ENCODE peak calls at places on chromosomes 13 and 19, in five cellular contexts. T is upper lobe of right lung, K is GM20000, C is cardiac muscle cell, L is pancreas. X is an unnamed sample.

GRCh38 chr19:7460562-7460966 is 28.3 kb downstream of the PEX11G start:
- DNase-seq in K (no peak), C (no peak), L (no peak), T (no peak), X (no peak)

GRCh38 chr19:2170987-2171348 is 7.2 kb downstream of the DOT1L start:
- DNase-seq in C (no peak), K (no peak), L (no peak), T (no peak), X (no peak)

GRCh38 chr19:29561601-29562000 is 35.8 kb downstream of the VSTM2B start:
- DNase-seq in T (no peak), K (no peak), C (no peak), L (no peak), X (no peak)

GRCh38 chr19:12346896-12347295 is 13.5 kb upstream of the ZNF563 start:
- DNase-seq in T (no peak), L (no peak), K (no peak), C (no peak), X (no peak)

GRCh38 chr19:28878862-28879566 is 333.9 kb downstream of the UQCRFS1 start:
- DNase-seq in L (peak), T (peak), K (peak), C (peak), X (peak)

GRCh38 chr19:55451522-55452380 is 8.7 kb upstream of the SHISA7 start:
- DNase-seq in T (no peak), K (peak), C (no peak), L (no peak), X (no peak)

GRCh38 chr13:93058301-93058700 is 168.3 kb upstream of the GPC6 start:
- DNase-seq in L (no peak), K (no peak), T (no peak), C (no peak), X (no peak)

GRCh38 chr19:47037766-47038165 is 10.7 kb downstream of the TMEM160 start:
- DNase-seq in L (no peak), C (no peak), K (no peak), T (no peak), X (peak)

GRCh38 chr19:55206664-55207500 is 2.4 kb downstream of the PTPRH start:
- DNase-seq in L (peak), T (peak), K (peak), C (peak), X (peak)

GRCh38 chr19:4591296-4591695 is 31.8 kb upstream of the SEMA6B start:
- DNase-seq in C (no peak), T (no peak), L (no peak), K (no peak), X (no peak)

GRCh38 chr13:103000157-103000556 is 66.1 kb downstream of the SLC10A2 start:
- DNase-seq in C (no peak), K (no peak), T (no peak), L (no peak), X (no peak)

DNA sequence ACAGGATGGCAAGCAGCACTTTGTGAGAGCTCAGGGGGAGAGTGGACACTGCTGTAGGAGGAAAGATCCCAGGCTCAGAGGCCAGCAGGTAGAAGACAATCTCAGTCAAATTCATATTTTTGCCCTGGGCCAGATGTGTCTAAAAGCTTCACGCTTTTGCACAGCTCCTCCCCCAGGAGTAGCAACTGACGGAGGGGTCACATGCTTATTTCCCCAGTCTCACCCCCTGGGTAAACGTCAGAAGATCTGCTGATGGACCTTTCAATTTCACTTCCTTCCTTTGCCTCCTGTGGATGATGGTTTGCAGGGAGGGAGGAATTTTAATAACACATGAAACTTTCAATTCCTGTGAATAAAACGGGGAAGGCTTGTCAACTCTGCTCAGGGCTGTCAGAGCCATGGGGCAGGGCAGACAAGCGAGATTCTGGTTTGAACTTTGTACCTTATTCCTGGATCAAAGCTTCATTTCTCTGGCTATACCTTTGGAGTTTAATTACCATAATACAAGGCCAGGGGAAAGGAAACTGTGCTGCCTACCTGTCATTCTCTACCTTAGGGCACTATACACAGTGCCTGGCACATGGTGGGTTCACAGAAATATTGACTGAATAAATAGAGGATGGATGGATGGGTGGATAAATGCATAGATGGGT is 41.0 kb downstream of the POU4F1 start:
- DNase-seq in C (no peak), K (no peak), T (no peak), L (no peak), X (no peak)
- TF ChIP-seq CTCF in C (no peak), K (no peak), T (no peak), L (no peak), X (no peak)

GRCh38 chr19:38135150-38135998 is 88.6 kb downstream of the DPF1 start:
- DNase-seq in T (no peak), K (no peak), L (no peak), C (no peak), X (no peak)

GRCh38 chr19:38141108-38141507 is 82.9 kb downstream of the DPF1 start:
- DNase-seq in K (no peak), C (no peak), L (no peak), T (no peak), X (no peak)

GRCh38 chr19:38142176-38143035 is 81.6 kb downstream of the DPF1 start:
- DNase-seq in K (peak), T (no peak), L (peak), C (peak), X (peak)

GRCh38 chr19:38134538-38135149 is 89.4 kb downstream of the DPF1 start:
- DNase-seq in L (peak), T (no peak), K (peak), C (peak), X (peak)

DNA sequence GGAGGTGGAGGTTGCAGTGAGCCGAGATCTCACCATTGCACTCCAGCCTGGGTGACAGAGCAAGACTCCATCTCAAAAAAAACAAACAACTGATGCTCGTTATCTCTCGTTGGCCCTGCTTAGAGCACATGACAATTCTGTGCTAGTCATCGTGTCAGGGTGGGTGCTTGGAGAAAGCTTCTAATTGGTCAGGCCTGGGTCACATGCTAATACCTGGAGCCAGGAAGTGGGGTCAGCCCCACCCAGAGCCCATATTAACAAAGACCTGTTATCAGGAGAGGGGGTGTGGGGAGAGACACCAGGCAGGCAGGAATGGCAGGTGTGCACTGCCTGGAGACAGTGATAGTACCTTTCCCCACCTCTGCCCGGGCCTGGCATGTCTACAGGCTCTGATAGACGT is 84.9 kb downstream of the DPF1 start:
- DNase-seq in T (no peak), K (no peak), C (no peak), L (no peak), X (no peak)
- TF ChIP-seq CTCF in T (no peak), K (no peak), C (no peak), L (no peak), X (no peak)

GRCh38 chr19:45641274-45642105 is 2.3 kb upstream of the EML2 start:
- DNase-seq in C (peak), L (peak), K (peak), T (peak), X (peak)

GRCh38 chr19:45637890-45638667 is 1.1 kb downstream of the EML2 start:
- DNase-seq in T (no peak), C (no peak), L (no peak), K (no peak), X (no peak)

GRCh38 chr19:45640849-45641273 is 1.7 kb upstream of the EML2 start:
- DNase-seq in T (peak), L (peak), K (no peak), C (peak), X (no peak)

GRCh38 chr19:45636902-45637301 is 2.3 kb downstream of the EML2 start:
- DNase-seq in T (no peak), C (no peak), L (no peak), K (no peak), X (no peak)

DNA sequence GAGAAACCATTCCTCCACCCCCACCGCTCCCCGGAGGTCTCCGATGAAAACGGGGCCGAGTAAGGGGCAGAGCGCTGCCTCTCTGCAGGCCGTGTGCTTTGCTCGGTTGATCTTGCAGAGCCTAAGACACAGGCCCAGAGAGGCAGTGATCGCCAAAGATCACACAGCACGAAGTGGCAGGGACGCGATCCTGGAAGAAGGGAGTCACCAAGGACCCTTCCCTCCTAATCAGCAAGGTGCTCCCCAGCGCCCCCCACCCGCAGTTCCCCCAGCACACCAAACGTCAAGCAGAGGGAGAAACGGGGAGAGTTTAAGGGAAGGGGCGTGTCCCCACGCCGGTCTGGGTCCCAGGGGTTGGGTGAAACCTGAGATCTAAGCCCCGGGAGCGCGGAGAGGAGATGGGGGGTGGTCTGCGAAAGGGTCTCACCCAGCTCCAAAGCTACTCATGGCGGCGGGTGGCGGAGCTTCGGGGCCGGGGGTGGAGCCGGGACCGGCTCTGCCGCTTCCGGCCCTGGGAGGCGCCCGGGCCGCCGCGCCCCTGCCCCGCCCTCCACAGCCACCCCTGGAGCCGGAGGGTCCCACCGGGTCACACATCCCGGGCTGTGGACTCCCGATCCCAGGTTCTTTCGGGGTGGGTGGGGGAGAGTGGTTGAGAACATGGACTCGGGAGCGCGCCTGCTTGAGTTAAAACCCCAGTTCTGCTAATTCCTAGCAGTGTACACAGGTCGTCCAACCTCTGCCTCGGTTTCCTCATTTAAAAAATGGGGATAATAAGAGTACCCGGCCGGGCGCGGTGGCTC is at the start of gene EML2:
- DNase-seq in L (peak), K (peak), T (peak), C (peak), X (peak)
- TF ChIP-seq CTCF in L (no peak), K (peak), T (peak), C (peak), X (no peak)

DNA sequence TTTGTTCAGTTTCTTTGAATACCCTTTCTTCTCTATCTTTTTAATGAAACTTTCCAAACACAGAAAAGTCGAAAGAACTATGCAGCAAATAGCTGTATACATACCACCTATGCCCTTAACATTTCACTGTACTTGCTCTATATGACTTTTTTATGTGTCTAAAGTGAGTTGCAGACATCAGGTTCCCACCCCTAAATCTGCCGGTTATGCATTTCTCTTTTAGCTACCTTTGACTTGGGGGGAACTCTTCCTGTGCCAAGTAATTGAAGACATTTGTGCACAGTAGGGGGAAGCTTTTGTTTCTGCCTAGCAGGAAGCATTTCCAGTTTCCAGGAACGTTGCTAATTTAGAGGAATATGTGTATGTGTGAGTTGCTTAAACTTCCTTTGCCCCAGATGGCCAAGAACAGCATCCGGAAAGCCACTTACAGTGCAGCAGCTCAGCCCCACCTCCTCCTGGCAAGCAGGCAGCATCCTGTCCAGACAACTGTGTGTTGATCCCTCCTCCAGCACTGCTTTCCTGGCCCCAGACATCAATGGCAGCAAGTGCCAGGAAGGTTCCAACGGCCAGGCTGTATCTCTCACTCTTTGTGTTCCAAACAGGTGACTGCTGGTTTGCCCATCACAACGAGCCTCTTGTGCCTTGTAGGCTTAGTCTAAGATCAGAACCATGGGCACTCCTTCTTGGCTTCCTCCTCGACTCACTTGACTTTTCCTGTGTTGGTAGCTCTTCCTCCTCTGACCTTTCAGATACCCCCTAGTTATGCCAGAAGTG is 14.7 kb upstream of the GRAMD1A start:
- DNase-seq in L (peak), T (no peak), K (no peak), C (no peak), X (no peak)
- TF ChIP-seq CTCF in L (no peak), T (no peak), K (no peak), C (peak), X (no peak)

GRCh38 chr13:22106058-22106457 is 435.2 kb downstream of the FGF9 start:
- DNase-seq in L (no peak), T (no peak), C (no peak), K (no peak), X (no peak)

GRCh38 chr13:22103628-22104027 is 432.8 kb downstream of the FGF9 start:
- DNase-seq in T (no peak), C (no peak), L (no peak), K (no peak), X (no peak)

GRCh38 chr13:22107549-22107948 is 436.7 kb downstream of the FGF9 start:
- DNase-seq in K (no peak), T (no peak), L (no peak), C (no peak), X (no peak)

GRCh38 chr13:22103046-22103445 is 432.2 kb downstream of the FGF9 start:
- DNase-seq in L (no peak), C (no peak), T (no peak), K (no peak), X (no peak)

GRCh38 chr13:22102237-22102636 is 431.4 kb downstream of the FGF9 start:
- DNase-seq in T (no peak), L (no peak), K (no peak), C (no peak), X (no peak)
- TF ChIP-seq CTCF in T (no peak), L (no peak), K (no peak), C (no peak), X (no peak)

DNA sequence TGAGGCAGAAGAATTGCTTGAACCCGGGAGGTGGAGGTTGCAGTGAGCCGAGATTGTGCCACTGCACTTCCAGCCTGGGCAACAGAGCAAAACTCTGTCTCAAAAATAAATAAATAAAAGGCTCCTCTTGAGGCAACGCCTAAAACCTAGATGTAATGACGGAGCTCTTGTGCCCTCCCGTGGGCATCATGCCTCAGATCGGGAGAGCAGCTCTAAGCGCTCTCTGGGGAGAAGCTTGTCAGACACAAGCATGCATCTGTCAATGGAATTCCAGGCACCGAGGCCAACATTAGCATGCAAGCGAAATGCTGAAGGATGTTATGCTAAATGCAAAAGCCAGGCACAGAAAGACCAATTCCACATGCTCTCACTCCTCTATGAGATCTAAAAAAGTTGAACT is 45.6 kb upstream of the MRI1 start:
- DNase-seq in K (no peak), C (peak), T (no peak), L (no peak), X (no peak)
- TF ChIP-seq CTCF in K (no peak), C (no peak), T (peak), L (no peak), X (no peak)

X was measured in GM13976.